ENCODE peak calls at places on chromosomes 7 and 10, in seven cellular contexts. G, X, Y, J, N, D and W are unnamed samples.

GRCh38 chr7:23531794-23532489 is at the start of gene TRA2A:
- DNase-seq in D (peak), X (peak), J (peak), Y (peak), G (peak), N (peak), W (peak)

GRCh38 chr7:77980087-77980713 is 181.6 kb downstream of the PHTF2 start:
- DNase-seq in J (no peak), X (no peak), D (no peak), N (no peak), Y (no peak), G (no peak), W (no peak)

GRCh38 chr10:118259288-118259906 is 82.7 kb downstream of the FAM204A start:
- DNase-seq in X (no peak), J (no peak), Y (no peak), D (peak), N (no peak), G (peak), W (no peak)

GRCh38 chr7:103082497-103082896 is 7.6 kb downstream of the ARMC10 start:
- DNase-seq in J (no peak), N (no peak), D (no peak), X (no peak), G (no peak), Y (no peak), W (no peak)

GRCh38 chr10:88108115-88108610 is 244.7 kb downstream of the PTEN start:
- DNase-seq in G (no peak), J (no peak), X (no peak), Y (no peak), D (no peak), N (no peak), W (peak)

GRCh38 chr7:5117095-5117970 is 71.7 kb downstream of the RBAK start:
- DNase-seq in D (no peak), J (no peak), N (no peak), Y (no peak), X (no peak), G (no peak), W (no peak)

GRCh38 chr10:131651674-131652093 is 249.1 kb upstream of the PPP2R2D start:
- DNase-seq in J (no peak), Y (no peak), X (no peak), D (no peak), N (no peak), G (no peak), W (no peak)

GRCh38 chr7:158209435-158209834 is 378.2 kb downstream of the PTPRN2 start:
- DNase-seq in Y (no peak), D (no peak), X (no peak), G (no peak), J (no peak), N (no peak), W (no peak)

GRCh38 chr10:48932831-48933670 is 6.6 kb downstream of the LRRC18 start:
- DNase-seq in J (no peak), D (no peak), X (no peak), G (no peak), N (no peak), Y (no peak), W (no peak)

GRCh38 chr7:7201583-7202374 is 19.4 kb downstream of the C1GALT1 start:
- DNase-seq in Y (no peak), D (peak), X (no peak), J (no peak), G (peak), N (no peak), W (no peak)

GRCh38 chr7:45658716-45659495 is 84.7 kb downstream of the ADCY1 start:
- DNase-seq in J (no peak), G (no peak), N (no peak), D (no peak), X (no peak), Y (no peak), W (no peak)